ENCODE peak calls at places on chromosomes 16 and 17, in seven cellular contexts. G is CD4-positive, alpha-beta T cell; J is activated T-helper 9 cell treated with anti-CD3 and anti-CD28 coated beads, Interleukin-2, amount 50 U/mL, for 16 hours; E is NCI-H69; B is fibroblast of lung; Z is HAP-1; R is sciatic nerve. Y is an unnamed sample.

GRCh38 chr17:73401911-73402310 is 90.1 kb upstream of the CDC42EP4 start:
- DNase-seq in J (no peak), G (no peak), Z (peak; percentile 55), R (peak; percentile 72), E (no peak), B (peak; percentile 29), Y (peak; percentile 7)

GRCh38 chr16:85153046-85153445 is 40.8 kb upstream of the CIBAR2 start:
- DNase-seq in Z (no peak), E (no peak), G (no peak), J (no peak), B (no peak), R (no peak), Y (no peak)

GRCh38 chr17:66677201-66677981 is 157.5 kb upstream of the CACNG5 start:
- DNase-seq in B (peak; percentile 91), E (no peak), G (no peak), J (no peak), R (no peak), Z (no peak), Y (peak; percentile 94)

GRCh38 chr16:68088130-68088972 is 3.2 kb downstream of the NFATC3 start:
- DNase-seq in Z (no peak), E (no peak), G (no peak), B (no peak), R (no peak), J (no peak), Y (no peak)

GRCh38 chr16:86270696-86271095 is 239.6 kb upstream of the FOXF1 start:
- DNase-seq in B (no peak), Z (no peak), E (no peak), J (no peak), R (no peak), G (no peak), Y (no peak)

GRCh38 chr16:85146922-85147651 is 34.8 kb upstream of the CIBAR2 start:
- DNase-seq in E (no peak), G (no peak), R (no peak), B (no peak), J (no peak), Z (no peak), Y (no peak)

GRCh38 chr17:62648954-62649294 is 21.5 kb downstream of the MRC2 start:
- DNase-seq in Z (no peak), G (no peak), R (peak; percentile 55), J (no peak), B (no peak), E (no peak), Y (no peak)

GRCh38 chr17:81667754-81668153 is 1.2 kb downstream of the CCDC137 start:
- DNase-seq in E (no peak), Z (peak; percentile 54), J (no peak), R (no peak), G (no peak), B (no peak), Y (no peak)

GRCh38 chr16:1506494-1507213 is 13.5 kb downstream of the TELO2 start:
- DNase-seq in G (no peak), Z (no peak), E (no peak), J (no peak), B (no peak), R (no peak), Y (no peak)

GRCh38 chr16:71260995-71261394 is 28.2 kb downstream of the CMTR2 start:
- DNase-seq in B (no peak), Z (no peak), G (no peak), E (no peak), R (no peak), J (no peak), Y (no peak)

GRCh38 chr17:72609501-72609900 is 483.0 kb downstream of the SLC39A11 start:
- DNase-seq in B (peak; percentile 89), J (no peak), R (no peak), G (no peak), Z (no peak), E (no peak), Y (peak; percentile 38)

GRCh38 chr17:30000001-30000754 is 58.7 kb downstream of the EFCAB5 start:
- DNase-seq in Z (no peak), E (peak; percentile 21), R (no peak), B (no peak), G (no peak), J (no peak), Y (no peak)

GRCh38 chr17:81511800-81512559 is 619 bp downstream of the ACTG1 start:
- DNase-seq in G (peak; percentile 48), E (peak; percentile 88), R (no peak), Z (peak; percentile 48), B (no peak), J (peak; percentile 26), Y (no peak)

GRCh38 chr16:3641801-3642396 is 12.6 kb upstream of the DNASE1 start:
- DNase-seq in J (no peak), R (no peak), E (no peak), G (no peak), B (no peak), Z (no peak), Y (no peak)

GRCh38 chr16:88455610-88456355 is 2.7 kb downstream of the ZFPM1 start:
- DNase-seq in Z (peak; percentile 76), G (peak; percentile 65), J (peak; percentile 71), R (no peak), E (peak; percentile 70), B (peak; percentile 47), Y (peak; percentile 43)

GRCh38 chr16:4935231-4935855 is 1.6 kb downstream of the PPL start:
- DNase-seq in E (no peak), J (no peak), R (peak; percentile 86), Z (no peak), G (no peak), B (no peak), Y (no peak)

GRCh38 chr17:75681289-75681688 is 14.2 kb downstream of the SAP30BP start:
- DNase-seq in J (no peak), B (peak; percentile 81), R (peak; percentile 42), E (no peak), Z (no peak), G (no peak), Y (peak; percentile 58)

GRCh38 chr17:75720656-75721462 is at the start of gene ITGB4:
- DNase-seq in E (peak; percentile 82), J (peak; percentile 36), R (peak; percentile 85), G (peak; percentile 72), B (peak; percentile 3), Z (peak; percentile 47), Y (no peak)

GRCh38 chr17:58643147-58643546 is 48.7 kb downstream of the TEX14 start:
- DNase-seq in G (no peak), R (no peak), E (no peak), J (no peak), B (peak; percentile 88), Z (no peak), Y (peak; percentile 86)

Y was measured in IMR-90.